ENCODE peak calls at places on chromosomes 13 and 19, in eight cellular contexts. F is lower leg skin, T is retinal pigment epithelial cell, E is nephron progenitor cell, I is pancreas, H is A549, A is AG04450, X is fibroblast of pulmonary artery. O is an unnamed sample.

GRCh38 chr13:75362026-75362425 is 119.9 kb downstream of the TBC1D4 start:
- DNase-seq in F (no peak), T (no peak), E (no peak), I (no peak), H (no peak), A (no peak), X (no peak), O (no peak)

GRCh38 chr13:26558912-26559485 is 1.5 kb downstream of the WASF3 start:
- DNase-seq in F (no peak), T (no peak), E (no peak), I (no peak), H (no peak), A (no peak), X (peak), O (no peak)

GRCh38 chr19:38434549-38435051 is 1.1 kb downstream of the RYR1 start:
- DNase-seq in F (no peak), T (no peak), E (peak), I (peak), H (no peak), A (no peak), X (no peak), O (no peak)

GRCh38 chr19:16017138-16017490 is 59.2 kb upstream of the TPM4 start:
- DNase-seq in F (no peak), T (no peak), E (no peak), I (no peak), H (no peak), A (no peak), X (no peak), O (no peak)

GRCh38 chr13:48533986-48534600 is 1.2 kb upstream of the RCBTB2 start:
- DNase-seq in F (no peak), T (peak), E (no peak), I (no peak), H (no peak), A (no peak), X (no peak), O (no peak)

GRCh38 chr19:38900220-38900629 is 456 bp downstream of the NFKBIB start:
- DNase-seq in F (no peak), T (no peak), E (no peak), I (no peak), H (no peak), A (no peak), X (no peak), O (no peak)

GRCh38 chr19:44344255-44344654 is 12.2 kb downstream of the ZNF112 start:
- DNase-seq in F (no peak), T (no peak), E (no peak), I (no peak), H (no peak), A (no peak), X (no peak), O (no peak)

GRCh38 chr13:26132756-26133155 is 80.9 kb upstream of the SHISA2 start:
- DNase-seq in F (no peak), T (no peak), E (no peak), I (no peak), H (no peak), A (no peak), X (peak), O (no peak)

GRCh38 chr19:3389876-3390361 is 23.5 kb downstream of the NFIC start:
- DNase-seq in F (peak), T (no peak), E (peak), I (peak), H (no peak), A (no peak), X (no peak), O (no peak)

GRCh38 chr13:27338816-27339215 is 68.2 kb downstream of the RASL11A start:
- DNase-seq in F (no peak), T (no peak), E (no peak), I (no peak), H (peak), A (no peak), X (no peak), O (no peak)

GRCh38 chr13:99809931-99810330 is 161.6 kb downstream of the ZIC5 start:
- DNase-seq in F (no peak), T (no peak), E (no peak), I (no peak), H (peak), A (no peak), X (no peak), O (no peak)

GRCh38 chr19:39679056-39679790 is 23.5 kb downstream of the LGALS16 start:
- DNase-seq in F (no peak), T (no peak), E (no peak), I (no peak), H (no peak), A (no peak), X (no peak), O (no peak)

GRCh38 chr19:42252365-42253244 is 2.3 kb downstream of the ERF start:
- DNase-seq in F (peak), T (no peak), E (no peak), I (no peak), H (peak), A (no peak), X (peak), O (peak)

GRCh38 chr13:112341976-112342735 is 34.0 kb upstream of the SPACA7 start:
- DNase-seq in F (no peak), T (no peak), E (no peak), I (no peak), H (no peak), A (no peak), X (no peak), O (no peak)
- TF ChIP-seq CTCF in F (no peak), T (no peak), E (no peak), I (no peak), H (no peak), A (no peak), X (no peak), O (no peak)

GRCh38 chr19:33132021-33132420 is at the start of gene WDR88:
- DNase-seq in F (no peak), T (no peak), E (no peak), I (no peak), H (no peak), A (no peak), X (no peak), O (no peak)

GRCh38 chr19:33134571-33135041 is 2.7 kb downstream of the WDR88 start:
- DNase-seq in F (no peak), T (no peak), E (peak), I (no peak), H (no peak), A (no peak), X (no peak), O (no peak)

GRCh38 chr19:33130433-33130832 is 1.5 kb upstream of the WDR88 start:
- DNase-seq in F (no peak), T (no peak), E (no peak), I (no peak), H (no peak), A (no peak), X (no peak), O (no peak)

GRCh38 chr19:33133438-33134031 is 1.6 kb downstream of the WDR88 start:
- DNase-seq in F (no peak), T (no peak), E (peak), I (no peak), H (peak), A (no peak), X (peak), O (no peak)

GRCh38 chr19:33132425-33132824 is 511 bp downstream of the WDR88 start:
- DNase-seq in F (no peak), T (no peak), E (no peak), I (no peak), H (peak), A (no peak), X (no peak), O (peak)
- TF ChIP-seq CTCF in F (no peak), T (peak), E (no peak), I (no peak), H (peak), A (peak), X (peak), O (peak)

GRCh38 chr19:1379126-1379905 is 4.4 kb upstream of the NDUFS7 start:
- DNase-seq in F (no peak), T (no peak), E (no peak), I (no peak), H (no peak), A (no peak), X (no peak), O (no peak)

GRCh38 chr19:1377176-1377964 is 6.3 kb upstream of the NDUFS7 start:
- DNase-seq in F (no peak), T (no peak), E (no peak), I (no peak), H (no peak), A (no peak), X (no peak), O (no peak)

GRCh38 chr19:1379961-1380489 is 3.7 kb upstream of the NDUFS7 start:
- DNase-seq in F (no peak), T (no peak), E (no peak), I (no peak), H (no peak), A (no peak), X (no peak), O (no peak)

GRCh38 chr19:1376415-1376805 is 7.3 kb upstream of the NDUFS7 start:
- DNase-seq in F (no peak), T (no peak), E (no peak), I (no peak), H (no peak), A (no peak), X (no peak), O (no peak)

DNA sequence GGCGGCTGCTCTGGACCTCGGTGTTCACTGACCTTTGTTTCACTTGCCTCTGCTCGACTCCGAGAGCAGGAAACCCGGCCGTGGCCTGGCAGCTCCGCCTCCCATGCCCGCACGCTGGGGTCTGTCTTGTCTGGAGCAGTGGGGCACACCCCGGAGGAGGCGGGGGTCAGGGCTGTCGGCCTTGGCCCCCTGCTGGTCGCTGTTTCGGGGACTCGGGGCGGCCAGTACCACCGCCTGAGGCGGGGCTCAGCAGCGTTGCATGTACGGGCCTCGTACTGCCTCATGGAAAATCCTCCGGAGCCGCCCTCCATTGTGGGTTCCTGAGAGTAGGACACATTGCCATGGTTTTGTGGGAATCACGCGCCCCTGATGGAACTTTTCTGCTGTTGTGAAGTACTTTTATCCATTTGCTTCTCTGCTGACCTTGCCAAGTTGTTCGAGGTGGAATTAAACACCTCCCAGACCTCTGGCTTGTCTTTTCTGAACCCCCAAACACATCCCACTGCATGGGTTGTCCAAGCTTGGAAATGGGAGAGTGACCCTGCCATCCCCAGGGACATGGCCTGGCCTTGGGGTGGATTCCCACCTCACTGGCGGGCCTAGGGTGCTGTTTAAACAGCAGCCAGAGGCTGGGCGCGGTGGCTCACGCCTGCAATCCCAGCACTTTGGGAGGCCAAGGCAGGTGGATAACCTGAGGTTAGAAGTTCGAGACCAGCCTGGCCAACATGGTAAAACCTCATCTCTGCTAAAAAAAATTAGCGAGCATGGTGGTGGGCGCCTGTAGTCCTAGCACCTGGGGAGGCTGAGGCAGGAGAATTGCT is 5.5 kb upstream of the NDUFS7 start:
- DNase-seq in F (no peak), T (no peak), E (no peak), I (no peak), H (no peak), A (no peak), X (no peak), O (no peak)
- TF ChIP-seq CTCF in F (no peak), T (peak), E (no peak), I (no peak), H (no peak), A (no peak), X (no peak), O (no peak)

GRCh38 chr19:34253711-34254551 is 423 bp upstream of the GARRE1 start:
- DNase-seq in F (peak), T (no peak), E (peak), I (peak), H (no peak), A (no peak), X (no peak), O (no peak)
- TF ChIP-seq CTCF in F (no peak), T (no peak), E (no peak), I (no peak), H (no peak), A (no peak), X (no peak), O (no peak)

GRCh38 chr13:112248406-112248760 is 127.8 kb upstream of the SPACA7 start:
- DNase-seq in F (no peak), T (no peak), E (no peak), I (no peak), H (no peak), A (no peak), X (no peak), O (no peak)

GRCh38 chr13:112245179-112245724 is 130.9 kb upstream of the SPACA7 start:
- DNase-seq in F (no peak), T (no peak), E (no peak), I (no peak), H (no peak), A (no peak), X (no peak), O (no peak)

GRCh38 chr13:112247471-112248405 is 128.4 kb upstream of the SPACA7 start:
- DNase-seq in F (no peak), T (no peak), E (no peak), I (no peak), H (no peak), A (no peak), X (no peak), O (no peak)

GRCh38 chr13:112245959-112246358 is 130.2 kb upstream of the SPACA7 start:
- DNase-seq in F (no peak), T (no peak), E (no peak), I (no peak), H (no peak), A (no peak), X (no peak), O (no peak)

DNA sequence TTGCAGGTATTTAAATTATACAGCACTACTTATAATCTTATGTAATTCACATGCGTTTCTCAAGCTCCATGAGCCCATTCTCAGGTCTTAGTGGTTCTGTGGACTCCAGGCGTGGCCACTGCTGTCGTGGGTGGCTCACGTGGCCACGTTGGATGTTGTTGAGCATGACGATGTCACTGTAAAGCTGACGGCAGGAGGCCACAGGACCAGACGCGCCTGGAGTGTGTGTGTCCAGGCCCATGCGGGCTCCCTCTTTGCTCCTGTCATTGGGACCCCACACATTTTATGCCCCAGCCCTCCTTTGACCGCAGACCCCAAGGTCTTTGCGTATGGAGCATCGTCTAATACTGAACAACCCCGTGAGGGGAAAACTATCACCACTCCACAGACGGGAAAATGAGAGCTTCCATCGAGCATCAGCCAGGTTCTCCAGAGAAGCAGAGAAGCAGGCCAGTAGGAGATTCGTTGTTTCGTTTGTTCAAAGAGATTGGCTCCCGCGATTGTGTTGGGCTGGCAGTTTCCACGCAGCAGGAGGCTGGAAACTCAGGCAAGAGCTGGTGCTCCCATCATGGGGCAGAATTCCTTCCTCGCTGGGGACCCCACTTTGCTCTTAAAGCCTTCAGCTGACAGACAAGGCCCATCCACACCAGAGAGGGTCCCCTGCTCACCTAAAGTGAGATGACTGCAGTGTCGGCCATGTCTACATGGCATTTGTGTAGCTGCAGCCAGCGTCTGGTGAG is 129.3 kb upstream of the SPACA7 start:
- DNase-seq in F (no peak), T (no peak), E (no peak), I (no peak), H (no peak), A (no peak), X (no peak), O (no peak)
- TF ChIP-seq CTCF in F (no peak), T (no peak), E (no peak), I (no peak), H (no peak), A (no peak), X (no peak), O (no peak)

DNA sequence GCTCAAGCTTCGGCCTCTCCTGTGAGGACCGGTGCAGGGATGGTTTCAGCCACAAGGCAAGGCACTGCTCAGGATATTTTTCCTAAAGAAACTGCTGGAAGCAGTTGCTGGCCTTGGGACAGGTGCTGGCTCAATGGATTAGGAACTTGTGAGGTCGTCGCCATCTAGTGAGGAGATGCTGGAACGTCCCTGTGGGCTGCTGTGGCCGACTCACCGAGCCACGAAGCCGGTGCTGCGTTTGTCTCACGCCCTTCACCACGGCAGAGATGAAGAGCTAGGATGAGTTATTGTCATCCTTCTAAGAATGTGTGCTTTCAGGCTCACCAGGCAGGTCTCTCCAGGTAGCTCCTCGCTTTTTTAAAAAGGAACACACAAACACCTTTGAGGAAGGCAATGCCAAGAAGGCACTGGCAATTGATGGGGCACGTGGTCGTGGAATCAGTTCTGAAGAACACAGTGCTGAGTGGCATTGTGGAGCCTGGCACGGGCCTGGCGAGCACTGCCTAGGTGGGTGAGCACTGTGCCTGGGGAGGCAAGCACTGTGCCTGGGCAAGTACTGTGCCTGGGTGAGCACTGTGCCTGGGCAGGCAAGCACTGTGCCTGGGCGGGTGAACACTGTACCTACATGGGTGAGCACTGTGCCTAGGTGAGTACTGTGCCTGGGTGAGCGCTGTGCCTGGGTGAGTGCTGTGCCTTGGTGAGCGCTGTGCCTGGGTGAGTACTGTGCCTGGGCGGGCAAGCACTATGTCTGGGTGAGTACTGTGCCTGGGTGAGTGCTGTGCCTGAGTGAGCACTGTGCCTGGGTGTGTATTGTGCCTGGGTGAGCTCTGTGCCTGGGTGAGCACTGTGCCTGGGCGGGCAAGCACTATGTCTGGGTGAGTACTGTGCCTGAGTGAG is 140.4 kb downstream of the TEX29 start:
- DNase-seq in F (no peak), T (no peak), E (peak), I (no peak), H (peak), A (peak), X (peak), O (peak)
- TF ChIP-seq CTCF in F (no peak), T (no peak), E (peak), I (no peak), H (peak), A (peak), X (peak), O (no peak)

GRCh38 chr19:12956446-12957388 is at the start of gene GADD45GIP1:
- DNase-seq in F (no peak), T (no peak), E (peak), I (peak), H (peak), A (no peak), X (peak), O (peak)
- TF ChIP-seq CTCF in F (no peak), T (no peak), E (no peak), I (no peak), H (no peak), A (no peak), X (no peak), O (no peak)

GRCh38 chr19:18915639-18916038 is 3.5 kb downstream of the COPE start:
- DNase-seq in F (no peak), T (no peak), E (peak), I (no peak), H (peak), A (no peak), X (peak), O (peak)
- TF ChIP-seq CTCF in F (no peak), T (peak), E (peak), I (no peak), H (peak), A (peak), X (peak), O (no peak)

GRCh38 chr19:50333235-50333736 is 4.1 kb upstream of the KCNC3 start:
- DNase-seq in F (peak), T (peak), E (peak), I (peak), H (peak), A (peak), X (peak), O (peak)
- TF ChIP-seq CTCF in F (no peak), T (no peak), E (no peak), I (no peak), H (no peak), A (peak), X (no peak), O (no peak)

O was measured in Calu3.